ENCODE peak calls at places on chromosomes 1 and 21, in nine cellular contexts. B, W, L, D, M, Z, Q, J and X are unnamed samples.

GRCh38 chr1:8352886-8353285 is 35.0 kb downstream of the SLC45A1 start:
- DNase-seq in B (no peak), W (no peak), L (no peak), D (no peak), M (no peak), Z (no peak), Q (no peak), J (no peak), X (no peak)

GRCh38 chr1:211386931-211387330 is 60.3 kb downstream of the TRAF5 start:
- DNase-seq in B (no peak), W (peak), L (no peak), D (no peak), M (no peak), Z (no peak), Q (no peak), J (no peak), X (no peak)

GRCh38 chr1:8063298-8064068 is 37.4 kb upstream of the ERRFI1 start:
- DNase-seq in B (no peak), W (no peak), L (no peak), D (no peak), M (no peak), Z (no peak), Q (no peak), J (no peak), X (no peak)

GRCh38 chr1:3251099-3251809 is 182.3 kb downstream of the PRDM16 start:
- DNase-seq in B (no peak), W (no peak), L (no peak), D (no peak), M (no peak), Z (no peak), Q (no peak), J (no peak), X (no peak)

GRCh38 chr1:149995927-149996326 is 14.6 kb downstream of the OTUD7B start:
- DNase-seq in B (no peak), W (peak), L (no peak), D (peak), M (no peak), Z (no peak), Q (no peak), J (no peak), X (no peak)

GRCh38 chr1:240363315-240363714 is 248.6 kb downstream of the GREM2 start:
- DNase-seq in B (no peak), W (no peak), L (no peak), D (no peak), M (no peak), Z (no peak), Q (no peak), J (no peak), X (no peak)

GRCh38 chr1:188261849-188262248 is 1433.1 kb downstream of the PLA2G4A start:
- DNase-seq in B (no peak), W (no peak), L (no peak), D (no peak), M (no peak), Z (no peak), Q (no peak), J (no peak), X (no peak)

GRCh38 chr21:33230518-33231324 is 983 bp downstream of the IFNAR2 start:
- DNase-seq in B (peak), W (peak), L (peak), D (no peak), M (peak), Z (no peak), Q (peak), J (peak), X (peak)

GRCh38 chr1:212967767-212968166 is 17.4 kb downstream of the VASH2 start:
- DNase-seq in B (peak), W (peak), L (no peak), D (no peak), M (peak), Z (no peak), Q (peak), J (no peak), X (peak)

DNA sequence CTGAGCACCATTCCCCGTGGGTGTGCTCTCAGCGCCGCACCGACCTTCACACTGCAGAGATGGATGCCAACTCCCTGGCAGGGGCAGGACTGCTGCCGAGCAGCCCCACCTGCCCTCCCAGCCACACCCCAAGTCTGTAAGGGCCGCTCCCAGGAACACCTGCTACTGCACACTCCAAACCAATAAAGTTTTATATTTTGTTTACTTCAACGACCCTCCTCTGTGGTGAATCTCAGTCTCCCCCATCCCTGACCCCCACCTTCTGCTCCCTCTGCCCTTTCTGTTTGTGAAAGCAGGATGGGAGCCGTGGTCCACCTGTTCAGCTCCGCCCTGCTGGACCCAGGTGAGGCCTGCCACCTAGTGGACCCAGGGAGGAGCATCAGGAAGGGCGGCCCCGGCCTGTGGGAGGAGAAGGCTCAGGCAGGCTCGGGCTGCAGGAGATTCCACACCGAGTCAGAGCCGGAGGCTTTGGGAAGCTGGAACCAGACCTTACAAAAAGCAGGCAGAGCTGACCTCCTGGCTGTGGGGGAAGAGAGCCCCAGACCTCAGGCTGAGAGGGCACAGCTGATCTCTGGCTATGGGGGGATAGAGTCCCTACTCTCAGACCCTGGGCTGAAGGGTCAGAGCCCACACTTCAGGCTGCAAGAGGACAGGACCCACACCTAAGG is 982 bp upstream of the TMEM82 start:
- DNase-seq in B (peak), W (peak), L (peak), D (no peak), M (peak), Z (peak), Q (peak), J (peak), X (peak)
- TF ChIP-seq POLR2A in B (no peak), W (no peak), L (no peak), D (no peak), M (no peak), Z (no peak), Q (no peak), J (no peak), X (no peak)

GRCh38 chr1:179883040-179883501 is 986 bp downstream of the TOR1AIP1 start:
- DNase-seq in B (no peak), W (no peak), L (no peak), D (no peak), M (no peak), Z (peak), Q (no peak), J (no peak), X (no peak)

GRCh38 chr1:179883739-179884138 is 1.7 kb downstream of the TOR1AIP1 start:
- DNase-seq in B (peak), W (peak), L (no peak), D (peak), M (no peak), Z (no peak), Q (no peak), J (no peak), X (peak)

GRCh38 chr1:179879797-179880196 is 2.2 kb upstream of the TOR1AIP2 start:
- DNase-seq in B (no peak), W (no peak), L (no peak), D (no peak), M (no peak), Z (no peak), Q (no peak), J (no peak), X (no peak)

GRCh38 chr1:179882253-179883039 is at the start of gene TOR1AIP1:
- DNase-seq in B (peak), W (peak), L (peak), D (peak), M (peak), Z (peak), Q (peak), J (peak), X (peak)

DNA sequence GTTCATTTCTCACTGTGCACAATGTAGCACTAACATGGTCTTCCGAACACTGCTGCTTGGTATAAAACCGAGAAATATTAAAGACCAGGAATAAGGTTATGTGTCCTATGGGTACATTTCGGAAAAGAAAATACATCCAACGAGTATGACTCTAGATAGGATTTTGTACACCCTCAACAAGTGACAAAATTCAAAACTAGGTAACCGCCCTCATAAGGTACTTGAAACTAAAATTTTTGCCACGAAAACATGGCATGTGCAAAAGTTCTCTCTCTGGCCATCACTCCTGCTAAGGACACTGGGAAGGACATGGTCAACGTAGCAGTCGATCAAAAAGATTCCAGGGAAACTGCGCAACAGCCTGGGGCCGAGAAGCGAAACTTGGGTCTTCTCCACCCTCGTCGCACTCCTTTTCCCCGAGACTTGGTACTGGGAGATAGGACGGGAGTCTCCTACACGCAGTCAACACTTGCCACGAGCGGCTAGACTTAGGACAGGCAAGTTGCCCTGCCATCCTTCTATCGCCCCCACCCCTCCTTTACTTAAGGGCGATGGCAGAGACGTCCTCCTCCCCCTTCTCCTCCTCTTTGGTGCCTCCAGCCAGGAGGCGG is 338 bp upstream of the TOR1AIP1 start:
- DNase-seq in B (peak), W (peak), L (no peak), D (no peak), M (peak), Z (peak), Q (peak), J (peak), X (no peak)
- TF ChIP-seq POLR2A in B (no peak), W (no peak), L (no peak), D (no peak), M (no peak), Z (no peak), Q (no peak), J (no peak), X (no peak)

DNA sequence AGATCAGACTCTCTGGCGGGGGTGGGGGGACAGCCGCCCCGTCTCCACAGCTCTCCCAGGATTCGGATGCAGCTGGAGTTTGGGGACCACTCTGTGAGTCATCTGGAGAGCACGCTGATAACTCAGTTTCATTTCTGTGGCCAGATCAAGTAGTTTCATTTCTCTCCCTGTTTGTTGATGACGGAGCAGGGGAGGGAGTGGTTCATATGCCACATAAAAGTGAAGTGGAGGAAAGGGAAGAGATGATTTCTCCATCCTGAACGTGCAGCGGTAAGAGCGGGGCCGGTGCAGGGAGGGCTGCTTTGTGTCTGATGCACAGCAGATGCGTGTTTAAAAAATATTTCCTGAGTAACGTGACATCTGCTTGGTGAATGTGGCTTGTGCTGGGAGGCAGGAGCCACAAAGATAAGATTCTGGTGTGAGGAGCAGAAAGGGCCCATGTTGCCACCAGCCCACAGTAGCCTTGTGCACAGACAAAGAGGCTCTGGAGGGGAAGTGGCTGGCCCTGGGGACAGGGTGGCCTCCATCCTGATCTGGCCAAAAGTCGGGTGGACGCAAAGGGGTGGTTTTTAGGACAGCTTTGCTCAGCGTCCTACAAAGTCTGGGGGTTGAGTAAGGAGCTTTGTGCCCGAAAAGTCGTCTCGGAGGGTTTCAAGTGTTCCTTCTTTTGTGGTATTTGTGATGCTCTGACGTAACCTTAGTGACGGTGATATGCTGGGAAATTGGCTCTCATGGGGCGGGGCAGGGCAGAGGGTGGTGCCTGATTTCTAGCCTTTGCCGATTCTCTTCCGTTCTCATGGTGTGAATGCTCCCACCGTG is at the start of gene MX2:
- DNase-seq in B (peak), W (peak), L (peak), D (peak), M (peak), Z (peak), Q (no peak), J (peak), X (no peak)
- TF ChIP-seq POLR2A in B (no peak), W (no peak), L (no peak), D (peak), M (no peak), Z (no peak), Q (no peak), J (peak), X (no peak)

GRCh38 chr1:201944002-201944401 is 2.3 kb downstream of the LMOD1 start:
- DNase-seq in B (no peak), W (no peak), L (no peak), D (no peak), M (no peak), Z (no peak), Q (no peak), J (no peak), X (no peak)

GRCh38 chr1:201939271-201939973 is 6.9 kb downstream of the LMOD1 start:
- DNase-seq in B (no peak), W (no peak), L (no peak), D (no peak), M (no peak), Z (no peak), Q (no peak), J (no peak), X (no peak)

GRCh38 chr1:201942129-201942495 is 4.2 kb downstream of the LMOD1 start:
- DNase-seq in B (no peak), W (no peak), L (no peak), D (no peak), M (no peak), Z (no peak), Q (no peak), J (no peak), X (no peak)

GRCh38 chr1:201938440-201939005 is 7.8 kb downstream of the LMOD1 start:
- DNase-seq in B (no peak), W (no peak), L (no peak), D (no peak), M (no peak), Z (no peak), Q (no peak), J (no peak), X (no peak)

DNA sequence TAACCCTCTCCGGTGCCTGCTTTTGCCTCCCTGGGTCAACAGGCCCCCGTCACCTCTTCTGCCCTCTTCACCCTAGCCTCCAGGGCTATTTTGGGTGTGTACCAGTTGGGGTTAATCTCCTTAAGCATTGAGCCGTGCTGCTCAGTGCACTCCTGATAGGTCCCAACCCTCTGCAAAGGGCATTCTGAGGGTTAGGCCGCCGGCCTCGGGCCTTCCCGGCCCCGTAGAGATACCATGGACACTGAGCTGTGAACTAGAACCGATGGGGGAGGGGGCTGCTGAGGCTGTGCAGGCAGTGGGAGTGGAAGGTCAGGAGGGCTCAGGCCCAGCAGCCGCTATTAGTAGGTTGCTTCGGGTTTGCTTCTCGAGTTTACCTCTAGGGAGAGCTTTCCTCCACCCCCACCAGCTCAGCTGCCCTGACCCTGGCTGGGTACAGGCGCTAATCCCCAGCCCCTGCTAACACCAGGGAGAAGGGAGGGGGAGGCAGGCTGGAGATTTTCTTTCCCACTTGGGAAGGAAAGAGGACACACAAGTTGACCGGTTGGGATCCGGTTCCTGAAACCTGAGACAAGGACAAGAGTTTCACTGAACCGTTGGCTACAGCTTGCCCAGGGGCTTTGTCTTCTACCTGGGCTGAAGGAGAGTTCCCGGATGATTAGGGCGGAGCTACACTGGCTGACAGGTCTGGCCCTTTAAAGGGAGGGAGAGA is 4.8 kb downstream of the LMOD1 start:
- DNase-seq in B (no peak), W (no peak), L (no peak), D (no peak), M (no peak), Z (no peak), Q (no peak), J (peak), X (peak)
- TF ChIP-seq POLR2A in B (no peak), W (no peak), L (no peak), D (no peak), M (no peak), Z (no peak), Q (no peak), J (no peak), X (no peak)